ENCODE peak calls at places on chromosomes 3 and 15, in nine cellular contexts. S is A549, K is right lobe of liver, W is colonic mucosa, M is heart right ventricle, F is PC-9, V is stomach, U is neural progenitor cell, J is ovary. O is an unnamed sample.

GRCh38 chr3:68017069-68017468 is 362.7 kb upstream of the SUCLG2 start:
- DNase-seq in S (no peak), K (no peak), W (no peak), M (no peak), F (no peak), V (no peak), U (no peak), J (no peak), O (no peak)

GRCh38 chr3:22297436-22297835 is 546.4 kb upstream of the ZNF385D start:
- DNase-seq in S (no peak), K (no peak), W (no peak), M (no peak), F (no peak), V (no peak), U (no peak), J (no peak), O (no peak)

GRCh38 chr15:70417536-70417935 is 319.8 kb upstream of the TLE3 start:
- DNase-seq in S (no peak), K (no peak), W (no peak), M (no peak), F (no peak), V (no peak), U (no peak), J (no peak), O (no peak)

GRCh38 chr3:152436707-152437615 is 168.2 kb downstream of the MBNL1 start:
- DNase-seq in S (no peak), K (no peak), W (no peak), M (no peak), F (no peak), V (no peak), U (no peak), J (no peak), O (no peak)

GRCh38 chr3:56974242-56974945 is 86.1 kb upstream of the SPATA12 start:
- DNase-seq in S (no peak), K (no peak), W (no peak), M (no peak), F (no peak), V (no peak), U (no peak), J (peak; percentile 39), O (no peak)

GRCh38 chr3:123678108-123678511 is 93.3 kb upstream of the HACD2 start:
- DNase-seq in S (no peak), K (no peak), W (no peak), M (no peak), F (peak; percentile 48), V (no peak), U (no peak), J (peak; percentile 52), O (no peak)

GRCh38 chr15:78193731-78194567 is 40.4 kb downstream of the ACSBG1 start:
- DNase-seq in S (no peak), K (peak; percentile 33), W (peak; percentile 16), M (no peak), F (no peak), V (peak; percentile 17), U (no peak), J (no peak), O (no peak)

GRCh38 chr3:49638445-49638844 is 35.7 kb upstream of the APEH start:
- DNase-seq in S (peak; percentile 6), K (no peak), W (no peak), M (no peak), F (peak; percentile 81), V (no peak), U (no peak), J (no peak), O (no peak)

GRCh38 chr3:45640724-45641361 is 46.3 kb downstream of the LIMD1 start:
- DNase-seq in S (no peak), K (no peak), W (no peak), M (no peak), F (peak; percentile 82), V (no peak), U (no peak), J (no peak), O (no peak)

GRCh38 chr3:159649951-159650350 is 338.7 kb upstream of the IL12A start:
- DNase-seq in S (no peak), K (no peak), W (no peak), M (no peak), F (no peak), V (no peak), U (no peak), J (no peak), O (no peak)

GRCh38 chr3:197236362-197236761 is 62.0 kb downstream of the DLG1 start:
- DNase-seq in S (no peak), K (peak; percentile 62), W (peak; percentile 45), M (no peak), F (no peak), V (no peak), U (no peak), J (no peak), O (no peak)

GRCh38 chr3:17573396-17573795 is 169.0 kb downstream of the TBC1D5 start:
- DNase-seq in S (no peak), K (no peak), W (no peak), M (no peak), F (no peak), V (no peak), U (no peak), J (no peak), O (no peak)

GRCh38 chr15:29925227-29926082 is 103.2 kb upstream of the TJP1 start:
- DNase-seq in S (peak; percentile 84), K (peak; percentile 62), W (peak; percentile 67), M (peak; percentile 81), F (peak; percentile 98), V (peak; percentile 38), U (peak; percentile 86), J (peak; percentile 35), O (no peak)

GRCh38 chr3:197750396-197750831 is 731 bp downstream of the FYTTD1 start:
- DNase-seq in S (peak; percentile 66), K (peak; percentile 65), W (peak; percentile 70), M (peak; percentile 69), F (peak; percentile 65), V (peak; percentile 72), U (peak; percentile 83), J (peak; percentile 48), O (peak; percentile 68)

GRCh38 chr15:63939531-63940130 is 105.9 kb upstream of the HERC1 start:
- DNase-seq in S (no peak), K (no peak), W (peak; percentile 27), M (peak; percentile 32), F (no peak), V (peak; percentile 37), U (no peak), J (peak; percentile 43), O (peak; percentile 59)

GRCh38 chr3:126837773-126838172 is 133.7 kb downstream of the CHCHD6 start:
- DNase-seq in S (no peak), K (peak; percentile 14), W (no peak), M (no peak), F (no peak), V (no peak), U (no peak), J (no peak), O (no peak)

GRCh38 chr3:179973024-179973423 is 63.7 kb downstream of the PEX5L start:
- DNase-seq in S (no peak), K (no peak), W (no peak), M (no peak), F (no peak), V (no peak), U (no peak), J (no peak), O (no peak)

GRCh38 chr3:86921981-86922680 is 68.8 kb downstream of the VGLL3 start:
- DNase-seq in S (no peak), K (no peak), W (no peak), M (no peak), F (no peak), V (no peak), U (no peak), J (no peak), O (no peak)

GRCh38 chr3:186519021-186519658 is 25.0 kb downstream of the CRYGS start:
- DNase-seq in S (no peak), K (no peak), W (no peak), M (no peak), F (no peak), V (no peak), U (no peak), J (no peak), O (no peak)

DNA sequence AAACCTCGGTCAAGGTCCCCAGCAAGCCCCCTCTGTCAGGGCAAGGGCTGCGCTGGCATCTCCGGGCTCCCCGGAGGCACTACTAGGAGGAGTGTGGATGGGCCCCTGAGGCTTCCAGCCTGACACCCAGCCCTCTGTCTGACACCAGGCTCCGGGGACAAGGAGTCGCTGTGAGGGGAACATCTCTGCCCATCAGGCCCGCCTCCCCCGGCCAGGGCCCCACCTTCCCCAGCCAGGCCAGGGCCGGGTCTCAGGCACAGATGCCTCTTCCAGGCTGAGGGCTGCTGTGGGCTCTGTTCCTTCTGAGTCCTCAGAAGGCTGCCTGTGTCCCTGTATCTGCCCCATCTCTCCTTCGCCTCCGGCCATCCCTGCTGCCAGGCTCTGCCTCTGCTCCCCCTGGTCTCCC is 15.8 kb downstream of the CSPG4 start:
- DNase-seq in S (no peak), K (no peak), W (no peak), M (no peak), F (no peak), V (no peak), U (no peak), J (no peak), O (no peak)
- H3K4me1 ChIP-seq in S (peaks cover 19% of the 10 kb centered on the region), K (no peaks in the 10 kb centered on the region), W (no peaks in the 10 kb centered on the region), M (peaks cover 82% of the 10 kb centered on the region), F (peaks cover 11% of the 10 kb centered on the region), V (peaks cover 39% of the 10 kb centered on the region), U (peaks cover 22% of the 10 kb centered on the region), J (peaks cover 20% of the 10 kb centered on the region), O (no peaks in the 10 kb centered on the region)

DNA sequence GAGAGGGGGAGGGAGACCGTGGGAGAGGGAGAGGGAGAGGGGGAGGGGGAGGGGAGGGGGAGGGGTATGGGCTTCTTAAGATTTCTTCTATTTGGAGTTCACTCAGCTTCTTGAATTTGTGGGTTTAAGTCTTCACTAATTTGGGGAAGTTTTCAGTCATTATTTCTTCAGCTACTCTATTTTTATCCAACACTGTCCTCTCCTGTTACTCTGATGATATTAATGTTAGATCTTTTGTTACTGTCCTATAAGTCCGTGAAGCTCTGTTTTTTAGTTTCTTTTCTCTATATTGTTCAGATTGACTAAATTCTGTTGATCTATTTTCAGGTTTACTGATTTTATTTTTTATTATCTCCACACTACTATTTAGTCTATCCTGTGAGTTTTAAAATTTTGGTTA is 351.5 kb upstream of the TPM1 start:
- DNase-seq in S (no peak), K (no peak), W (no peak), M (no peak), F (no peak), V (no peak), U (no peak), J (no peak), O (no peak)
- TF ChIP-seq CTCF in S (no peak), K (no peak), W (no peak), M (peak; percentile 41), F (no peak), V (no peak), U (no peak), J (no peak), O (no peak)

GRCh38 chr3:144549161-144549560 is 577.5 kb downstream of the DIPK2A start:
- DNase-seq in S (no peak), K (no peak), W (no peak), M (no peak), F (no peak), V (no peak), U (peak; percentile 58), J (no peak), O (no peak)
- H3K4me3 ChIP-seq in S (no peak overlapping the region), K (no peak overlapping the region), W (no peak overlapping the region), M (no peak overlapping the region), F (no peak overlapping the region), V (no peak overlapping the region), U (no peak overlapping the region), J (no peak overlapping the region), O (no peak overlapping the region)

GRCh38 chr3:11604139-11604895 is 39.4 kb downstream of the VGLL4 start:
- DNase-seq in S (no peak), K (no peak), W (no peak), M (no peak), F (no peak), V (no peak), U (no peak), J (peak; percentile 45), O (no peak)
- H3K4me1 ChIP-seq in S (peaks cover 46% of the 10 kb centered on the region), K (peaks cover 12% of the 10 kb centered on the region), W (no peaks in the 10 kb centered on the region), M (peaks cover 90% of the 10 kb centered on the region), F (peaks cover 32% of the 10 kb centered on the region), V (peaks cover 26% of the 10 kb centered on the region), U (peaks cover 62% of the 10 kb centered on the region), J (peaks cover 38% of the 10 kb centered on the region), O (peaks cover 87% of the 10 kb centered on the region)